ENCODE peak calls at places on chromosome 14, in four cellular contexts. I is K562, U is H1, Y is GM12878. S is an unnamed sample.

GRCh38 chr14:77123381-77124344 is 17.9 kb downstream of the ZDHHC22 start:
- DNase-seq in I (no peak), U (no peak), Y (no peak), S (no peak)

GRCh38 chr14:74978416-74978947 is 23.1 kb upstream of the PGF start:
- DNase-seq in I (no peak), U (no peak), Y (no peak), S (peak)

GRCh38 chr14:61091657-61092273 is 110.7 kb downstream of the SLC38A6 start:
- DNase-seq in I (no peak), U (no peak), Y (no peak), S (no peak)

GRCh38 chr14:20697273-20698017 is 8.9 kb downstream of the ANG start:
- DNase-seq in I (peak), U (peak), Y (no peak), S (peak)

GRCh38 chr14:72146241-72146640 is 214.0 kb downstream of the RGS6 start:
- DNase-seq in I (no peak), U (no peak), Y (no peak), S (no peak)

GRCh38 chr14:51546603-51547258 is 105.0 kb upstream of the FRMD6 start:
- DNase-seq in I (no peak), U (no peak), Y (no peak), S (no peak)

GRCh38 chr14:105247715-105248367 is 492 bp upstream of the BTBD6 start:
- DNase-seq in I (no peak), U (no peak), Y (no peak), S (no peak)

GRCh38 chr14:52834440-52834842 is 43.0 kb upstream of the GNPNAT1 start:
- DNase-seq in I (no peak), U (no peak), Y (no peak), S (peak)

GRCh38 chr14:49995162-49995561 is 102.3 kb downstream of the ARF6 start:
- DNase-seq in I (no peak), U (no peak), Y (no peak), S (no peak)

GRCh38 chr14:98614741-98615140 is 657.3 kb downstream of the BCL11B start:
- DNase-seq in I (no peak), U (no peak), Y (no peak), S (no peak)

GRCh38 chr14:74804219-74804825 is 41.2 kb downstream of the YLPM1 start:
- DNase-seq in I (no peak), U (no peak), Y (no peak), S (peak)

GRCh38 chr14:65303185-65303901 is 109.2 kb upstream of the FUT8 start:
- DNase-seq in I (no peak), U (no peak), Y (no peak), S (no peak)

GRCh38 chr14:25150401-25150800 is 100.5 kb upstream of the STXBP6 start:
- DNase-seq in I (no peak), U (no peak), Y (no peak), S (no peak)

GRCh38 chr14:31949709-31950108 is 127.4 kb upstream of the ARHGAP5 start:
- DNase-seq in I (no peak), U (no peak), Y (no peak), S (no peak)

GRCh38 chr14:33369041-33369440 is 430.4 kb downstream of the NPAS3 start:
- DNase-seq in I (no peak), U (no peak), Y (no peak), S (no peak)

GRCh38 chr14:51566831-51567582 is 84.7 kb upstream of the FRMD6 start:
- DNase-seq in I (no peak), U (no peak), Y (no peak), S (no peak)

GRCh38 chr14:103699261-103699661 is 16.0 kb downstream of the XRCC3 start:
- DNase-seq in I (no peak), U (no peak), Y (no peak), S (no peak)

GRCh38 chr14:99038401-99038800 is 233.6 kb downstream of the BCL11B start:
- DNase-seq in I (no peak), U (no peak), Y (no peak), S (no peak)

GRCh38 chr14:99884834-99885648 is 91.8 kb downstream of the EML1 start:
- DNase-seq in I (peak), U (no peak), Y (peak), S (peak)

GRCh38 chr14:105068818-105069217 is 3.6 kb upstream of the GPR132 start:
- DNase-seq in I (no peak), U (no peak), Y (no peak), S (no peak)

GRCh38 chr14:63840981-63841380 is 11.8 kb upstream of the SYNE2 start:
- DNase-seq in I (no peak), U (peak), Y (no peak), S (no peak)

GRCh38 chr14:61188936-61189808 is 92.0 kb downstream of the TMEM30B start:
- DNase-seq in I (peak), U (peak), Y (no peak), S (peak)

GRCh38 chr14:32099473-32099872 is 22.4 kb downstream of the ARHGAP5 start:
- DNase-seq in I (no peak), U (no peak), Y (no peak), S (no peak)

GRCh38 chr14:24273422-24273998 is 2.1 kb upstream of the RABGGTA start:
- DNase-seq in I (no peak), U (no peak), Y (no peak), S (peak)

DNA sequence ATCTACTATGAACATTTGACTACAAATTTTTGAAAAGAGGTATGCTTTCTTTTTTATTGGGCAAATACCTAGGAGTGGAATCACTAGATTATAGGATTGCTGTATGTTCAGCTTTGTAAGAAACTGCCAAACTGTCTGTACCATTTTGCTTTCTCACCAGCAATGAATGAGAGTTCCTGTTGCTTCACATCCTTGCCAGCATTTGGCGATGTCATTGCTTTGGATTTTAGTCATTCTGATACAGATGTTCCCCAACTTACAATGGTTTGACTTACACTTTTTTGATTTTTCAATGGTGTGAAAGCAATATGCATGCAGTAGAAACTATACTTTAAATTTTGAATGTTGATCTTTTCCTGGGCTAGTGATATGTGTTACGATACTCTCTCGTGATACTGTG is 328.7 kb downstream of the RAD51B start:
- DNase-seq in I (no peak), U (no peak), Y (no peak), S (no peak)
- TF ChIP-seq NRF1 in I (no peak), U (no peak), Y (no peak), S (no peak)

GRCh38 chr14:59262717-59263469 is 74.4 kb downstream of the DAAM1 start:
- DNase-seq in I (no peak), U (no peak), Y (no peak), S (no peak)

GRCh38 chr14:59267046-59267445 is 78.6 kb downstream of the DAAM1 start:
- DNase-seq in I (no peak), U (no peak), Y (no peak), S (no peak)

GRCh38 chr14:59268858-59269257 is 80.4 kb downstream of the DAAM1 start:
- DNase-seq in I (no peak), U (no peak), Y (no peak), S (no peak)

GRCh38 chr14:59268011-59268410 is 79.5 kb downstream of the DAAM1 start:
- DNase-seq in I (no peak), U (no peak), Y (no peak), S (no peak)

GRCh38 chr14:59265808-59266207 is 77.3 kb downstream of the DAAM1 start:
- DNase-seq in I (no peak), U (no peak), Y (no peak), S (no peak)
- TF ChIP-seq SIN3A in I (no peak), U (no peak), Y (no peak), S (no peak)

GRCh38 chr14:87066221-87066817 is 926.7 kb downstream of the GALC start:
- DNase-seq in I (no peak), U (no peak), Y (no peak), S (no peak)
- TF ChIP-seq NRF1 in I (no peak), U (no peak), Y (no peak), S (no peak)

GRCh38 chr14:89845346-89845745 is 109.2 kb downstream of the EFCAB11 start:
- DNase-seq in I (no peak), U (no peak), Y (no peak), S (no peak)
- TF ChIP-seq SIN3A in I (no peak), U (no peak), Y (no peak), S (no peak)

GRCh38 chr14:23066855-23067744 is 9.8 kb upstream of the CDH24 start:
- DNase-seq in I (no peak), U (no peak), Y (no peak), S (no peak)
- TF ChIP-seq NRF1 in I (no peak), U (no peak), Y (no peak), S (no peak)

GRCh38 chr14:102076793-102077759 is 9.8 kb downstream of the HSP90AA1 start:
- DNase-seq in I (no peak), U (no peak), Y (no peak), S (no peak)

GRCh38 chr14:102066041-102066451 is 20.8 kb downstream of the HSP90AA1 start:
- DNase-seq in I (no peak), U (no peak), Y (no peak), S (peak)

GRCh38 chr14:102074415-102074964 is 12.4 kb downstream of the HSP90AA1 start:
- DNase-seq in I (no peak), U (no peak), Y (no peak), S (no peak)

GRCh38 chr14:102075155-102075554 is 11.7 kb downstream of the HSP90AA1 start:
- DNase-seq in I (no peak), U (no peak), Y (no peak), S (no peak)

DNA sequence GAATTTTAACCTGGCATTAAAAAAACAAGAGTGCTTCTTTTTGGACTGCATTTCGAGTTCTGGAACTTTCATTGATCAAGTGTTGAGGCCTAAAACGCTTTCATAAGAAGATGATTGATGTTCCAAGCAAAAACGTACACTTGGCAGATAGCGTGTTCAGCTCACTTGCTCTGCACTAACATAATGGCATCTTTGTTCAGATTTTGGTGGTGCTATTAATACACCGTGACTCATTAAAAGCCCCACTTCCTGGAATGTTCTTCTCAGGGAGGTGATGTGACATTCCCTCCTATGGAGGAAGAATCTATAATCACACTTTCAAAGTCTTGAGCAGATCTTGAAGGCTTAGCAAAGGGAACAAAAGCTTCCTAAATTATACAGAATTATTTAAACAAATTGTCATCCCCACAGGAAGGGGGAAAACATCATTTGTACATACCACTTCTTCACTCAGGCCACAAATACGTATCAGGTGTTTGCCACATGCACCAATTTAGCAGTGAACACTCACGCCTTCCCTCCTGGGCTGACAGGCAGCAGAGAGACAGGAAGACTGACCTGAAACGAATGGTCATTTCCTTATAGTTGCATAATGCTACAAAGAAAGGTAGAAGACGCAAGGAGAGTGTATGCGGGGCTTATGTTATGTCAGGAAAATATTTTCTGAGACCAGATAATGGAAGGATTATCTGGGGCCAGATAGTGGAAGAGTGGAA is 15.4 kb downstream of the HSP90AA1 start:
- DNase-seq in I (no peak), U (no peak), Y (no peak), S (no peak)
- TF ChIP-seq SIN3A in I (no peak), U (no peak), Y (no peak), S (no peak)

GRCh38 chr14:55130194-55130550 is 1.1 kb downstream of the LGALS3 start:
- DNase-seq in I (no peak), U (no peak), Y (no peak), S (no peak)
- TF ChIP-seq NRF1 in I (no peak), U (no peak), Y (no peak), S (no peak)

DNA sequence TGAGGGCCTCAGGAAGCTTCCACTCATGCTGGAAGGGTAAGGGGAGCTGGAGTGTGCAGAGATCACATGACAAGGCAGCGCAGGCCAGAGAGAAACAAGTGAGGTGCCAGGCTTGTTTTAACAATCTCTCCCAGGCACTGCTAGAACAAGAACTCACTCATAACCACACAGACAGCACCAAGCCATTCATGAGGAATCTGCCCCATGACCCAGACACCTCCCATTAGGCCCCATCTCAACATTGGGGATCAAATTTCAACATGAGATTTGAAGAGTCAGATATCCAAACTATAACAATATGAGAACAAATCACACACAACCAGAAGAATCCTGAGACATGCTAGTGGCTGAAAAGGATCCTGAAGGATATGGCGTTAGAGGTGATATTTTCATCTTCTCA is 21.9 kb downstream of the OR6J1 start:
- DNase-seq in I (no peak), U (no peak), Y (no peak), S (no peak)
- TF ChIP-seq SIN3A in I (no peak), U (no peak), Y (no peak), S (no peak)